ENCODE peak calls at places on chromosomes 6 and 20, in four cellular contexts. K is cardiac muscle cell, P is PC-9, Q is ovary. O is an unnamed sample. For H3K4me1, the result is how much of the 10 kb centered on the place peaks cover.

GRCh38 chr6:125888989-125889656 is 67.4 kb upstream of the HINT3 start:
- DNase-seq in K (peak), P (peak), Q (no peak), O (no peak)

GRCh38 chr6:30813623-30814136 is 69.3 kb upstream of the IER3 start:
- DNase-seq in K (no peak), P (peak), Q (no peak), O (no peak)

GRCh38 chr6:106913676-106914280 is 60.8 kb downstream of the CD24 start:
- DNase-seq in K (no peak), P (peak), Q (no peak), O (no peak)

GRCh38 chr6:157877573-157878011 is 54.5 kb downstream of the SNX9 start:
- DNase-seq in K (no peak), P (no peak), Q (no peak), O (no peak)

GRCh38 chr6:35317483-35318199 is 20.0 kb downstream of the DEF6 start:
- DNase-seq in K (no peak), P (no peak), Q (no peak), O (no peak)

GRCh38 chr6:2410982-2411381 is 165.6 kb upstream of the GMDS start:
- DNase-seq in K (no peak), P (no peak), Q (no peak), O (no peak)

GRCh38 chr6:36127462-36128016 is 2.8 kb upstream of the MAPK13 start:
- DNase-seq in K (peak), P (peak), Q (no peak), O (no peak)

GRCh38 chr20:37615507-37616425 is 78.1 kb upstream of the CTNNBL1 start:
- DNase-seq in K (no peak), P (no peak), Q (no peak), O (no peak)

GRCh38 chr6:43170452-43171283 is at the start of gene SRF:
- DNase-seq in K (peak), P (peak), Q (peak), O (peak)

GRCh38 chr6:95614094-95614493 is 36.8 kb downstream of the MANEA start:
- DNase-seq in K (peak), P (no peak), Q (no peak), O (no peak)

GRCh38 chr6:162964703-162965140 is 236.9 kb downstream of the PACRG start:
- DNase-seq in K (peak), P (no peak), Q (no peak), O (peak)

GRCh38 chr6:135346747-135347146 is 150.8 kb downstream of the AHI1 start:
- DNase-seq in K (peak), P (no peak), Q (no peak), O (no peak)

GRCh38 chr6:10745116-10745515 is 2.5 kb upstream of the TMEM14B start:
- DNase-seq in K (no peak), P (no peak), Q (no peak), O (no peak)

GRCh38 chr6:121399971-121400370 is 35.5 kb upstream of the GJA1 start:
- DNase-seq in K (no peak), P (no peak), Q (no peak), O (no peak)

GRCh38 chr6:127496471-127496870 is 22.7 kb downstream of the MTCL3 start:
- DNase-seq in K (peak), P (no peak), Q (no peak), O (no peak)

GRCh38 chr6:3284436-3284876 is 25.7 kb downstream of the PSMG4 start:
- DNase-seq in K (no peak), P (no peak), Q (peak), O (no peak)

GRCh38 chr20:63090052-63090451 is 83.3 kb upstream of the BHLHE23 start:
- DNase-seq in K (no peak), P (no peak), Q (peak), O (peak)

GRCh38 chr20:56504373-56505005 is 20.1 kb upstream of the FAM209A start:
- DNase-seq in K (peak), P (no peak), Q (no peak), O (no peak)

GRCh38 chr6:33061987-33062386 is 11.5 kb downstream of the HLA-DPA1 start:
- DNase-seq in K (peak), P (peak), Q (no peak), O (no peak)

GRCh38 chr20:46308258-46309157 is at the start of gene CDH22:
- DNase-seq in K (peak), P (no peak), Q (peak), O (peak)
- TF ChIP-seq CTCF in K (peak), P (no peak), Q (no peak), O (peak)

DNA sequence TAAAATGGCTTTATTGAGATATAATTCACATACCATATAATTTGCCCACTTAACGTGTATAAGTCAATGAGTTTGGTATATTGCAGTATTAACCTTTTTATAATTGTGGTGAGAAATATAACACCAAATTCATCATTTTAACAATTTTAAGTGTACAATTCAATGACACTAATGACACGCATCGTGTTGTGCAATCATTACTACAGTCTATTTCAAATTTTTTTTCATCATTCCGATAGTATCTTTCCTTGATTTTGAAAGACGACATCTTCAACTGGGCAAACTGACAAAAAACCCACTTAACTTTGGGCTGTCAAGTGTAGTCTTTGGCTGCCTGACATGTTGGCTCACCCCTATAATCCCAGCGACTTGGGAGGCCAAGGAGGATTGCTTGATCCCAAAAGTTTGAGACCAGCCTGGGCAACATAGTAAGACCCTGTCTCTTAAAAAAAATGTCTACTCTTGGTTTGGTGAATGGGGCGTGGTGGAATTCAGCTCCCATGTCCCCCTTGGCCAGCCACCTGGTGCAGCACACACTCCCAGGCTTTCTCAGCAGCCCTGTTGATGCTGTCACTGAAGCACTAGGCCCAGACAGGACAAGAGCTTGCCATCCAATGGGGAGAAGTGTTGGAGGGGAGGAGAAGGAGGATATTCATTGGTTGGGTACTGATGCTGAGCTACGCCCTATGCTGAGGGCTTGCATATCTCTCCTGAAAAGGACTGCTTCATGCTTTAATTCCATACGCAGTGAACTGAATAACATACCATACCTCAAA is 150.5 kb downstream of the CD83 start:
- DNase-seq in K (no peak), P (no peak), Q (no peak), O (no peak)
- H3K4me1 ChIP-seq in K (under half), P (under half), Q (under half), O (under half)

DNA sequence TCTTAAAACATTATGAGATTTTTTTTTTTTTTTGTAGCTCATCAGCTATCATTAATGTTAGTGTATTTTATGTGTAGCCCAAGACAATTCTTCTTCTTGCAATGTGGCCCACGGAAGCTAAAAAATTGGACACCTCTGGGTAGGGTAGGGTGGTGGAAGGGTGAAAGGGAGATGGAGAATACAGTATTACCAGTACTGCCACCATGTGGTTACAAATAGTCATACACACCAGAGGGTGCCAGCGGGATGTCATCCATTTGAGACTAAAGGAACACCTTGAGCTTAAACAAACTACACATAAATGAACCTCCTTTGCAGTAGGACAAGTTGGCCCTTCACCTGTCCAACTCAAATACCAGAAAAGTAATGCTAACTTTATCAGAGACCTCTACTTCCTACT is 601.9 kb downstream of the HTR1B start:
- DNase-seq in K (peak), P (no peak), Q (no peak), O (no peak)
- TF ChIP-seq CTCF in K (peak), P (peak), Q (no peak), O (peak)

DNA sequence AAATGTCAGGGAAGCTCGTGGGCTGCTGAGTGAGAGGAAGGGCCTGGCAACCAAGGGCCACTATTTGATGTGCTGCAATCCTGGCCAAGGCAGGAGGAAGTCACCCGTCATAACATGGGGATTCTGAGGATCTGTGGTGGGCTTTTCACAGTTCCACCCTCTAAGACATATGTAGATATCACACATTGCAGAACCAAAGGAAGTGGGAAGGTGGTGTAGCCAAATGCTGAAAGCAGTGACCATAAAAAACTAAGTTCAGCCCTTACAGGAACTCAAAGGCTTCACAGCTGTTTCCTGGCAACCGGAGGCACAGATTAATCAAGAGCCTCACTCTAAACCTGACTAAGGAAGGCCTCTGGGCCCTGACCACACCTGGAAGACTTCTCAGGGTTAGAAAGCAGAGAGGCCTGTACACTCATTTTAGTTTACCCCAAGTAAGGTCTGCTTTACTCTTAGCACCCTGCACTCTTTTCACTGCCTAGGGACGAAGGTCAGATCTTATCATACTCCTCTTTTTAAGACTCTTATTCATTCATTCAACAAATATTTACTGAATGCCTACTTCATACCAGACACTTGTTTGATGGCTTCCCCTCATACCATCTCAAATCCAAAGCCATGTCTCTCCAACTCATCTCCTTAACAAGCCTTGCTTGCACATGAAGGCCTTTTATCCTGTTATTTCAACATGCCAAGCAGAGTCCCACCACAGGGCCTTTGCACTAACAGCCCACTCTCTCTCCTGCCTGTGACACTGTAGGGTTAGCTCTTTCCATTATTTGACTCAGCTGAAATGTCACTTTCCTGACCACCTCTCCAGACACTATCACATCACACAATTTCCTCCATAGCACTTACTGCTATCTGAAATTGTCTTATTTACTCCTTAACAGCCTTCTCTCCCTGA is 2.6 kb downstream of the UBE2V1 start:
- DNase-seq in K (peak), P (peak), Q (no peak), O (no peak)
- H3K4me1 ChIP-seq in K (half or more), P (under half), Q (under half), O (half or more)

GRCh38 chr20:44686934-44687333 is 28.2 kb upstream of the CCN5 start:
- DNase-seq in K (no peak), P (no peak), Q (no peak), O (no peak)

GRCh38 chr20:44689809-44690208 is 25.4 kb upstream of the CCN5 start:
- DNase-seq in K (no peak), P (no peak), Q (no peak), O (no peak)

GRCh38 chr20:44690781-44691423 is 24.3 kb upstream of the CCN5 start:
- DNase-seq in K (peak), P (no peak), Q (no peak), O (no peak)

GRCh38 chr20:44691424-44692423 is 23.4 kb upstream of the CCN5 start:
- DNase-seq in K (peak), P (no peak), Q (peak), O (peak)

GRCh38 chr20:44688053-44688625 is 27.0 kb upstream of the CCN5 start:
- DNase-seq in K (no peak), P (no peak), Q (no peak), O (no peak)
- TF ChIP-seq CTCF in K (peak), P (no peak), Q (no peak), O (peak)

GRCh38 chr20:50512323-50512722 is 2.1 kb downstream of the PTPN1 start:
- DNase-seq in K (no peak), P (no peak), Q (no peak), O (no peak)
- H3K4me1 ChIP-seq in K (under half), P (under half), Q (under half), O (half or more)

O was measured in left ventricle myocardium inferior.